ENCODE peak calls at places on chromosomes 1 and 21, in nine cellular contexts. E is CD4-positive, CD25-positive, alpha-beta regulatory T cell; H is A549; Z is right cardiac atrium; G is foreskin keratinocyte; C is Panc1; K is IMR-90; S is RWPE2; Q is pancreas. Y is an unnamed sample. For H3K4me1, the result is how much of the 10 kb centered on the place peaks cover.

GRCh38 chr1:36908096-36908495 is 126.2 kb downstream of the GRIK3 start:
- ATAC-seq in H (no peak), K (no peak), E (no peak), Z (no peak), C (no peak), G (no peak), Q (no peak), S (no peak), Y (no peak)

GRCh38 chr1:64470670-64471217 is 815 bp downstream of the CACHD1 start:
- ATAC-seq in K (peak), Z (peak), C (peak), E (no peak), S (peak), G (peak), Q (peak), H (peak), Y (peak)

GRCh38 chr1:167273027-167273800 is 52.5 kb downstream of the POU2F1 start:
- ATAC-seq in S (peak), E (no peak), K (no peak), C (peak), Q (no peak), H (no peak), G (peak), Z (peak), Y (no peak)

GRCh38 chr1:227429447-227430359 is 111.4 kb upstream of the CDC42BPA start:
- ATAC-seq in G (no peak), Q (peak), K (no peak), S (no peak), H (peak), Z (peak), E (no peak), C (no peak), Y (no peak)

GRCh38 chr1:110872745-110873435 is at the start of gene CD53:
- ATAC-seq in S (no peak), H (no peak), K (no peak), C (no peak), G (no peak), E (peak), Z (peak), Q (peak), Y (no peak)

GRCh38 chr1:57019240-57019805 is 53.5 kb upstream of the C8B start:
- ATAC-seq in H (no peak), K (no peak), G (no peak), Z (no peak), S (no peak), C (no peak), E (no peak), Q (no peak), Y (no peak)

GRCh38 chr1:156337888-156338179 is 258 bp downstream of the CCT3 start:
- ATAC-seq in E (no peak), G (no peak), K (peak), H (no peak), S (peak), Z (no peak), C (peak), Q (peak), Y (peak)

GRCh38 chr1:35894183-35894582 is 11.2 kb downstream of the AGO1 start:
- ATAC-seq in C (no peak), Q (peak), K (peak), Z (peak), S (no peak), H (no peak), E (peak), G (no peak), Y (peak)

GRCh38 chr1:15351301-15351700 is 58.4 kb upstream of the EFHD2 start:
- ATAC-seq in Q (peak), S (no peak), E (no peak), Z (peak), G (no peak), K (no peak), H (no peak), C (no peak), Y (no peak)

GRCh38 chr1:94438692-94439276 is 20.6 kb downstream of the ABCD3 start:
- ATAC-seq in C (no peak), E (no peak), Z (no peak), K (no peak), Q (peak), G (no peak), H (no peak), S (no peak), Y (no peak)

GRCh38 chr1:221331263-221332183 is 410.4 kb downstream of the DUSP10 start:
- ATAC-seq in K (no peak), H (no peak), S (no peak), E (no peak), Z (no peak), Q (no peak), G (peak), C (no peak), Y (no peak)

GRCh38 chr1:60916178-60916577 is 166.2 kb upstream of the NFIA start:
- ATAC-seq in C (no peak), Z (peak), Q (no peak), G (no peak), E (no peak), H (no peak), S (no peak), K (no peak), Y (no peak)

GRCh38 chr1:48018799-48019198 is 21.6 kb upstream of the TRABD2B start:
- ATAC-seq in H (no peak), E (no peak), Z (no peak), Q (no peak), C (no peak), S (peak), K (no peak), G (peak), Y (no peak)

GRCh38 chr1:11913291-11913690 is 12.9 kb downstream of the KIAA2013 start:
- ATAC-seq in H (no peak), K (no peak), E (no peak), C (no peak), Z (no peak), G (no peak), Q (no peak), S (no peak), Y (no peak)

GRCh38 chr1:212928323-212929281 is 21.7 kb upstream of the VASH2 start:
- ATAC-seq in H (no peak), K (no peak), Q (no peak), G (peak), E (no peak), S (peak), C (peak), Z (no peak), Y (no peak)

GRCh38 chr1:17488977-17489739 is 49.7 kb upstream of the RCC2 start:
- ATAC-seq in S (no peak), Z (no peak), K (peak), H (no peak), C (no peak), Q (no peak), G (no peak), E (no peak), Y (peak)

GRCh38 chr1:212181015-212181891 is 104.0 kb upstream of the PPP2R5A start:
- ATAC-seq in S (no peak), G (no peak), Z (no peak), H (no peak), Q (no peak), E (no peak), C (no peak), K (no peak), Y (no peak)

GRCh38 chr1:9437931-9438330 is 101.3 kb upstream of the SLC25A33 start:
- ATAC-seq in H (no peak), G (no peak), Q (peak), K (no peak), S (no peak), C (no peak), E (no peak), Z (peak), Y (peak)

GRCh38 chr1:9434247-9434646 is 105.0 kb upstream of the SLC25A33 start:
- ATAC-seq in H (no peak), E (no peak), Q (no peak), K (no peak), Z (no peak), G (peak), C (no peak), S (no peak), Y (no peak)

GRCh38 chr1:9436258-9436657 is 103.0 kb upstream of the SLC25A33 start:
- ATAC-seq in C (no peak), S (no peak), Q (peak), K (no peak), G (no peak), E (no peak), H (no peak), Z (no peak), Y (no peak)

GRCh38 chr1:9435101-9435636 is 104.1 kb upstream of the SLC25A33 start:
- ATAC-seq in C (no peak), E (no peak), G (no peak), S (no peak), Q (peak), K (no peak), Z (peak), H (no peak), Y (no peak)

DNA sequence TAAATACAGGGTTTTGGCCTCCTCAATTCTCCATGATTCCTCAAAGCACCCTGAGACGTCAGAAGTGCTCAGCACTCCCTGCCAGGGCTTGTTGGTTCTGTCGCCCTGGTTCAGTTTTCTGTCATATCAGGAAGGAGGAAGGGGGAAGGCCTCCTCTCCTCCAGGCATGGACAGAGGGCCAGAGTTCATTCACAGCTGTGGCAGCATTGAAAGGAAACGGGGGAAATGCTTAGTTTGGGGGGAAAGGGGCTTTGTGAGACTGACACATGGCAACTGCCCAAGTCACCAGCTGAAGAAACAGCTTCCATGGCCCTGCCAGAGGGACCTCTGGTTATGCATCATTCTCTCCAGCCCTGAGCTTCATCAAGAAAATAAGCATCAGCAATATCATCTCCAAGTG is 103.4 kb upstream of the SLC25A33 start:
- ATAC-seq in S (no peak), K (no peak), H (no peak), C (no peak), G (no peak), Z (peak), Q (peak), E (no peak), Y (no peak)
- H3K4me1 ChIP-seq in S (under half), K (under half), H (half or more), C (under half), G (under half), Z (under half), Q (half or more), E (under half), Y (under half)

GRCh38 chr1:145985502-145986439 is 10.6 kb downstream of the TXNIP start:
- ATAC-seq in H (peak), S (peak), E (no peak), G (peak), C (no peak), Z (peak), Q (peak), K (peak), Y (peak)
- H3K4me1 ChIP-seq in H (under half), S (under half), E (half or more), G (under half), C (under half), Z (under half), Q (half or more), K (under half), Y (half or more)

GRCh38 chr1:70877343-70877742 is 170.3 kb downstream of the PTGER3 start:
- ATAC-seq in K (no peak), H (no peak), E (no peak), Z (no peak), C (no peak), Q (no peak), G (no peak), S (no peak), Y (no peak)

GRCh38 chr1:70874063-70874462 is 173.6 kb downstream of the PTGER3 start:
- ATAC-seq in K (no peak), Q (peak), G (peak), S (no peak), H (no peak), Z (peak), E (no peak), C (no peak), Y (no peak)

GRCh38 chr1:70871790-70872189 is 175.8 kb downstream of the PTGER3 start:
- ATAC-seq in C (no peak), E (no peak), Q (no peak), Z (no peak), G (no peak), S (no peak), H (no peak), K (no peak), Y (no peak)

DNA sequence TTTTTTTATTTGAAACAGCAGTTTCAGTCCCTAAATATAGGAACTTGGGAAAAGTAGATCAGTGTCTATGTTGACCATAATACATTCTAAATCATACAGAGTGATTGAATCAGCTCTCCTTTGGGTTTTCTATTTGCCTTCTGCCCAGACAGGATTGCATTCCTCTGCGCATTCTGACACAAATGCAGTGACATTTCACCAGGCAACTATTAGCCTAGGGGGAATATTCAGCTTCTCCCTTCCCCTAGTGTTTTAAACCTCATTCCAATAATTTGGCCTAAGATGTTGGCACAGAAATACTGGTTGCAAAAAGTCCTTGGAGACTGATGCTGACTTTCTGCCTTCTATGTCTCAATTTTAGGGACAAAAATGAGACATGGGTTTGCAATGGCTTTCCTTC is 172.8 kb downstream of the PTGER3 start:
- ATAC-seq in E (no peak), K (no peak), C (no peak), Z (peak), Q (no peak), G (peak), H (no peak), S (no peak), Y (no peak)
- H3K4me1 ChIP-seq in E (under half), K (under half), C (under half), Z (under half), Q (under half), G (under half), H (under half), S (under half), Y (under half)

DNA sequence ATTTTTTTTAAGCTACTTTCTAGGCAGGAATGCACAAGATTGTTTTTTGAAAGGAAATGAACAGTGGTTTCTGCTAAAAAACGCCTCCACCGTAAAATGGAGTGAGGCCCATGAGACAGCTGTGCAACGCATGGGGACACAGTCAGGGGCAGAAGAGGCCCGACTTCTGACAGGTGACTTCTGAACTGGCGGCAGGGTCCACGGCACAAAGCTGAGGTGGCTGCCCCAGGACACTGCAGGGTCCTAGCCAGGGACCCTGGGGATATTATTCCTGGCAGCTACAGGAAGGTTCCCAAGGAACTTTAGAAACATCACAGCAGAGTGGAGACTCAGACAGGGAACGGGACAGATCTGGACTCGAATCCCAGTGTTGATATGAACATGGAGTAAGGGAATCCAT is 75.1 kb downstream of the SIM2 start:
- ATAC-seq in E (no peak), G (no peak), Z (no peak), K (no peak), Q (no peak), H (no peak), S (no peak), C (no peak), Y (no peak)
- H3K4me1 ChIP-seq in E (under half), G (under half), Z (under half), K (under half), Q (under half), H (under half), S (under half), C (under half), Y (under half)

GRCh38 chr1:164586619-164587018 is 27.6 kb downstream of the PBX1 start:
- ATAC-seq in E (no peak), C (no peak), S (no peak), Z (no peak), G (no peak), H (no peak), K (no peak), Q (no peak), Y (no peak)
- H3K4me1 ChIP-seq in E (under half), C (under half), S (under half), Z (under half), G (under half), H (half or more), K (under half), Q (under half), Y (half or more)

Y was measured in gastroesophageal sphincter.